ENCODE peak calls at places on chromosomes 13 and 19, in five cellular contexts. I is AG10803, A is neural crest cell, B is esophagus squamous epithelium, G is left lung. N is an unnamed sample.

GRCh38 chr13:97853550-97853949 is 99.9 kb upstream of the IPO5 start:
- DNase-seq in I (peak), A (no peak), B (no peak), G (no peak), N (peak)

GRCh38 chr19:51256053-51256682 is 5.3 kb downstream of the SIGLECL1 start:
- DNase-seq in I (no peak), A (no peak), B (no peak), G (no peak), N (no peak)

GRCh38 chr13:43157796-43158195 is 134.4 kb downstream of the DNAJC15 start:
- DNase-seq in I (peak), A (no peak), B (no peak), G (no peak), N (no peak)

GRCh38 chr19:12200020-12200419 is 37.1 kb downstream of the ZNF136 start:
- DNase-seq in I (peak), A (no peak), B (no peak), G (no peak), N (no peak)

GRCh38 chr19:38321646-38322323 is 2.1 kb downstream of the KCNK6 start:
- DNase-seq in I (peak), A (no peak), B (no peak), G (peak), N (peak)

GRCh38 chr19:48478339-48479061 is 9.3 kb downstream of the CYTH2 start:
- DNase-seq in I (no peak), A (no peak), B (no peak), G (no peak), N (no peak)

GRCh38 chr13:25300861-25301346 is 521 bp upstream of the NUP58 start:
- DNase-seq in I (peak), A (no peak), B (no peak), G (peak), N (no peak)

GRCh38 chr19:18513868-18514267 is 8.0 kb downstream of the ELL start:
- DNase-seq in I (peak), A (no peak), B (no peak), G (no peak), N (no peak)

GRCh38 chr13:26502826-26503225 is 54.7 kb upstream of the WASF3 start:
- DNase-seq in I (peak), A (no peak), B (no peak), G (no peak), N (peak)

GRCh38 chr19:13150919-13151604 is 851 bp downstream of the IER2 start:
- DNase-seq in I (no peak), A (no peak), B (no peak), G (no peak), N (no peak)

GRCh38 chr19:41324921-41325639 is 15.1 kb downstream of the CCDC97 start:
- DNase-seq in I (peak), A (no peak), B (no peak), G (peak), N (peak)

GRCh38 chr13:32316476-32316875 is 1.2 kb downstream of the BRCA2 start:
- DNase-seq in I (no peak), A (no peak), B (no peak), G (no peak), N (no peak)

GRCh38 chr13:73169971-73170370 is 111.2 kb downstream of the KLF5 start:
- DNase-seq in I (no peak), A (no peak), B (no peak), G (no peak), N (peak)

GRCh38 chr13:57629821-57630235 is 1.7 kb upstream of the PCDH17 start:
- DNase-seq in I (peak), A (peak), B (no peak), G (peak), N (peak)

GRCh38 chr13:32639502-32640105 is 53.4 kb downstream of the PDS5B start:
- DNase-seq in I (peak), A (peak), B (no peak), G (no peak), N (peak)

GRCh38 chr13:30463820-30464495 is 1.8 kb downstream of the HMGB1 start:
- DNase-seq in I (peak), A (no peak), B (peak), G (peak), N (peak)

GRCh38 chr19:12884926-12885748 is 1.9 kb downstream of the KLF1 start:
- DNase-seq in I (peak), A (peak), B (peak), G (peak), N (peak)

GRCh38 chr19:10044390-10044789 is 31.1 kb downstream of the RDH8 start:
- DNase-seq in I (no peak), A (no peak), B (no peak), G (no peak), N (no peak)

GRCh38 chr19:49538643-49539042 is 10.8 kb downstream of the RCN3 start:
- DNase-seq in I (no peak), A (no peak), B (no peak), G (no peak), N (no peak)

GRCh38 chr19:18879579-18880373 is 16.2 kb downstream of the CERS1 start:
- DNase-seq in I (no peak), A (no peak), B (no peak), G (no peak), N (peak)

GRCh38 chr19:19385900-19386339 is 19.6 kb upstream of the GATAD2A start:
- DNase-seq in I (no peak), A (no peak), B (no peak), G (peak), N (no peak)

GRCh38 chr19:13842294-13843103 is 34.4 kb upstream of the NANOS3 start:
- DNase-seq in I (peak), A (no peak), B (no peak), G (peak), N (no peak)

GRCh38 chr13:27968316-27969072 is 621 bp downstream of the CDX2 start:
- DNase-seq in I (no peak), A (no peak), B (no peak), G (no peak), N (no peak)

GRCh38 chr13:26246154-26246553 is 7.8 kb upstream of the CDK8 start:
- DNase-seq in I (no peak), A (no peak), B (no peak), G (no peak), N (no peak)

GRCh38 chr13:99208845-99209527 is 8.3 kb downstream of the UBAC2 start:
- DNase-seq in I (no peak), A (no peak), B (no peak), G (no peak), N (no peak)

GRCh38 chr13:36814465-36814864 is 4.6 kb upstream of the RFXAP start:
- DNase-seq in I (no peak), A (no peak), B (no peak), G (no peak), N (peak)

GRCh38 chr13:50783066-50783465 is 60.4 kb downstream of the DLEU7 start:
- DNase-seq in I (no peak), A (no peak), B (no peak), G (no peak), N (no peak)

GRCh38 chr13:20340759-20341161 is 108.6 kb upstream of the GJB6 start:
- DNase-seq in I (peak), A (no peak), B (no peak), G (peak), N (peak)

GRCh38 chr19:38899447-38900219 is at the start of the genes NFKBIB and SIRT2:
- DNase-seq in I (peak), A (peak), B (peak), G (peak), N (peak)

GRCh38 chr19:5340637-5341447 is at the start of gene PTPRS:
- DNase-seq in I (peak), A (peak), B (no peak), G (peak), N (peak)

GRCh38 chr19:23527797-23528196 is 132.5 kb upstream of the ZNF91 start:
- DNase-seq in I (no peak), A (no peak), B (no peak), G (no peak), N (no peak)

GRCh38 chr19:49911381-49912145 is 14.9 kb upstream of the IL4I1 start:
- DNase-seq in I (no peak), A (no peak), B (no peak), G (no peak), N (no peak)

GRCh38 chr13:101178394-101178793 is 237.9 kb downstream of the NALCN start:
- DNase-seq in I (no peak), A (no peak), B (no peak), G (no peak), N (no peak)

GRCh38 chr13:99626461-99627082 is 125.3 kb downstream of the TM9SF2 start:
- DNase-seq in I (peak), A (no peak), B (no peak), G (no peak), N (peak)

GRCh38 chr13:104318121-104318520 is 1251.9 kb upstream of the SLC10A2 start:
- DNase-seq in I (no peak), A (no peak), B (no peak), G (no peak), N (peak)

GRCh38 chr13:113817860-113818691 is 45.8 kb downstream of the GAS6 start:
- DNase-seq in I (no peak), A (no peak), B (no peak), G (no peak), N (no peak)

GRCh38 chr13:113818700-113819295 is 45.1 kb downstream of the GAS6 start:
- DNase-seq in I (no peak), A (no peak), B (no peak), G (no peak), N (no peak)

GRCh38 chr13:113815151-113816058 is 48.5 kb downstream of the GAS6 start:
- DNase-seq in I (no peak), A (no peak), B (no peak), G (no peak), N (no peak)

GRCh38 chr13:113816248-113816924 is 47.5 kb downstream of the GAS6 start:
- DNase-seq in I (no peak), A (no peak), B (no peak), G (no peak), N (no peak)

GRCh38 chr13:113816925-113817859 is 46.7 kb downstream of the GAS6 start:
- DNase-seq in I (peak), A (peak), B (peak), G (peak), N (peak)
- TF ChIP-seq CTCF in I (peak), A (peak), B (peak), G (peak), N (peak)

GRCh38 chr13:52454459-52454824 is 836 bp upstream of the CKAP2 start:
- DNase-seq in I (no peak), A (no peak), B (no peak), G (peak), N (peak)

GRCh38 chr13:52455677-52456041 is 381 bp downstream of the CKAP2 start:
- DNase-seq in I (peak), A (peak), B (peak), G (peak), N (peak)

GRCh38 chr13:52450793-52451116 is 321 bp upstream of the VPS36 start:
- DNase-seq in I (no peak), A (no peak), B (no peak), G (no peak), N (no peak)

GRCh38 chr13:52452470-52452869 is 2.0 kb upstream of the VPS36 start:
- DNase-seq in I (no peak), A (no peak), B (no peak), G (no peak), N (peak)

DNA sequence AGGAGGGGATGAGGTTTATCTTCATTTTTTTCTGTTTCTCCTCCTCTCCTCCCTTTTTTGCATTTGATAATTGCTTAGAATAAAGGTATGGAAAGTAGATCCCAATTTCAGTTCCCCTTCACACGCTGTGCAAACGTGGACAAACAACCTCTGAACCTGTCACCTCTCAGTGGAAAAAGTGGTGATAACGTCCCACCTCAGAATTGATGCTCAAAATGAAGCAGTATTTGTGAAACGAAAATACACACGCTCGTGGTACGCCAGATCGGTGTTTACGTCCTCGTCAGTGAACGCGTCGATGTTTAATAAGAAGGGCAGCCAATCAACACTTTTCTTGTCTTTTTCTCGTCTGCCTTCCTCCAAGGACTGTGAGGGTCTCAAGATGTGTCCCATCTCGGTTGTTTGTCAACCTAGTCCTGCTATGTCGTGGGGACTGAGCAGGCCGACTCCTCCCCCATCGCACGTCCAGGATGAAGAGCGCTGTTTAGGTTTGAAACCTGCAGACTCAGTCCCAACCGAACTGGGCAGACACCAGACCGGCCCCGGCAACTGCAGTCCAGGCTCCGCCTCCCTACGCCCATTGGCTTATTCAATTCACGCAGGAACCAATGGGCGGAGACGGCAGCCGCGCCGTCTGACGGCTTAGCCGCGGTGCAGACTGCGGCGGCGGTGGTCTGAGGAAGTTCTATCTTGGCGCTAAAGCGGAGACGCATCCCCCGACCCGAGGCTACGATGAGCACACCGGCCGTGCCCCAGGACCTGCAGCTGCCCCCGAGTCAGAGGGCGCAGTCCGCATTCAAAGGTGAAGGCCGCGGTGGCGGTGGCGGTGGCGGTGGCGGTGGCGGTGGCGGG is at the start of gene CKAP2:
- DNase-seq in I (peak), A (peak), B (peak), G (peak), N (peak)
- TF ChIP-seq CTCF in I (no peak), A (no peak), B (no peak), G (no peak), N (no peak)

GRCh38 chr19:45497791-45498190 is 452 bp upstream of the PPM1N start:
- DNase-seq in I (no peak), A (no peak), B (no peak), G (no peak), N (no peak)

GRCh38 chr19:45496349-45496953 is 396 bp downstream of the RTN2 start:
- DNase-seq in I (no peak), A (peak), B (no peak), G (no peak), N (no peak)

GRCh38 chr19:45499196-45500180 is 1.2 kb downstream of the PPM1N start:
- DNase-seq in I (peak), A (peak), B (no peak), G (no peak), N (peak)

GRCh38 chr19:45500918-45501729 is 2.9 kb downstream of the PPM1N start:
- DNase-seq in I (peak), A (no peak), B (no peak), G (no peak), N (no peak)

GRCh38 chr19:45498411-45499195 is at the start of gene PPM1N:
- DNase-seq in I (peak), A (peak), B (no peak), G (no peak), N (no peak)
- TF ChIP-seq CTCF in I (no peak), A (no peak), B (no peak), G (no peak), N (peak)

GRCh38 chr13:59742467-59742866 is 421.3 kb downstream of the DIAPH3 start:
- DNase-seq in I (no peak), A (no peak), B (no peak), G (no peak), N (no peak)
- TF ChIP-seq CTCF in I (no peak), A (no peak), B (no peak), G (no peak), N (no peak)

GRCh38 chr13:23570931-23571330 is 719 bp downstream of the TNFRSF19 start:
- DNase-seq in I (peak), A (no peak), B (no peak), G (no peak), N (peak)
- TF ChIP-seq CTCF in I (peak), A (peak), B (no peak), G (no peak), N (no peak)

GRCh38 chr13:110713642-110713952 is at the start of gene ING1:
- DNase-seq in I (no peak), A (no peak), B (no peak), G (no peak), N (no peak)

GRCh38 chr13:110715395-110716234 is 2.1 kb downstream of the ING1 start:
- DNase-seq in I (peak), A (peak), B (peak), G (peak), N (peak)

GRCh38 chr13:110712849-110713641 is 455 bp upstream of the ING1 start:
- DNase-seq in I (peak), A (peak), B (peak), G (peak), N (peak)

GRCh38 chr13:110714798-110715394 is 1.4 kb downstream of the ING1 start:
- DNase-seq in I (no peak), A (peak), B (no peak), G (peak), N (peak)

GRCh38 chr13:110713981-110714797 is 689 bp downstream of the ING1 start:
- DNase-seq in I (no peak), A (peak), B (no peak), G (peak), N (peak)
- TF ChIP-seq CTCF in I (peak), A (no peak), B (peak), G (no peak), N (peak)

N was measured in bronchial epithelial cell.